ENCODE peak calls at places on chromosomes 3 and 15, in six cellular contexts. One of them, this sample, is unnamed.

GRCh38 chr3:30585654-30586053 is 20.7 kb upstream of the TGFBR2 start:
- DNase-seq in MCF 10A: no peak
- DNase-seq in GM10248: no peak
- DNase-seq in natural killer cell: no peak
- DNase-seq in A673: no peak
- DNase-seq in Calu3: no peak
- DNase-seq in this sample: no peak

GRCh38 chr3:46086083-46086437 is 58.8 kb upstream of the XCR1 start:
- DNase-seq in Calu3: no peak
- DNase-seq in MCF 10A: no peak
- DNase-seq in natural killer cell: no peak
- DNase-seq in A673: no peak
- DNase-seq in GM10248: no peak
- DNase-seq in this sample: peak

GRCh38 chr15:89785771-89786135 is 9.6 kb downstream of the MESP2 start:
- DNase-seq in MCF 10A: no peak
- DNase-seq in Calu3: no peak
- DNase-seq in A673: no peak
- DNase-seq in natural killer cell: no peak
- DNase-seq in GM10248: no peak
- DNase-seq in this sample: no peak

GRCh38 chr3:73419179-73419803 is 205.4 kb downstream of the PDZRN3 start:
- DNase-seq in natural killer cell: no peak
- DNase-seq in GM10248: no peak
- DNase-seq in A673: no peak
- DNase-seq in MCF 10A: no peak
- DNase-seq in Calu3: no peak
- DNase-seq in this sample: no peak

GRCh38 chr3:176650478-176650877 is 546.8 kb downstream of the TBL1XR1 start:
- DNase-seq in MCF 10A: peak
- DNase-seq in Calu3: no peak
- DNase-seq in GM10248: no peak
- DNase-seq in natural killer cell: no peak
- DNase-seq in A673: no peak
- DNase-seq in this sample: no peak

GRCh38 chr15:28086175-28086703 is 12.9 kb downstream of the OCA2 start:
- DNase-seq in Calu3: peak
- DNase-seq in natural killer cell: peak
- DNase-seq in MCF 10A: peak
- DNase-seq in GM10248: peak
- DNase-seq in A673: peak
- DNase-seq in this sample: no peak

GRCh38 chr15:58392611-58393161 is 39.1 kb upstream of the LIPC start:
- DNase-seq in natural killer cell: no peak
- DNase-seq in GM10248: no peak
- DNase-seq in MCF 10A: no peak
- DNase-seq in A673: no peak
- DNase-seq in Calu3: peak
- DNase-seq in this sample: no peak

GRCh38 chr3:187943677-187944390 is 198.6 kb upstream of the BCL6 start:
- DNase-seq in GM10248: no peak
- DNase-seq in A673: no peak
- DNase-seq in natural killer cell: no peak
- DNase-seq in Calu3: no peak
- DNase-seq in MCF 10A: peak
- DNase-seq in this sample: no peak

GRCh38 chr3:8755564-8756237 is 13.7 kb downstream of the OXTR start:
- DNase-seq in A673: peak
- DNase-seq in Calu3: no peak
- DNase-seq in GM10248: no peak
- DNase-seq in natural killer cell: no peak
- DNase-seq in MCF 10A: peak
- DNase-seq in this sample: no peak
- TF ChIP-seq CTCF in A673: peak
- TF ChIP-seq CTCF in Calu3: peak
- TF ChIP-seq CTCF in GM10248: no peak
- TF ChIP-seq CTCF in natural killer cell: no peak
- TF ChIP-seq CTCF in MCF 10A: no peak
- TF ChIP-seq CTCF in this sample: peak

DNA sequence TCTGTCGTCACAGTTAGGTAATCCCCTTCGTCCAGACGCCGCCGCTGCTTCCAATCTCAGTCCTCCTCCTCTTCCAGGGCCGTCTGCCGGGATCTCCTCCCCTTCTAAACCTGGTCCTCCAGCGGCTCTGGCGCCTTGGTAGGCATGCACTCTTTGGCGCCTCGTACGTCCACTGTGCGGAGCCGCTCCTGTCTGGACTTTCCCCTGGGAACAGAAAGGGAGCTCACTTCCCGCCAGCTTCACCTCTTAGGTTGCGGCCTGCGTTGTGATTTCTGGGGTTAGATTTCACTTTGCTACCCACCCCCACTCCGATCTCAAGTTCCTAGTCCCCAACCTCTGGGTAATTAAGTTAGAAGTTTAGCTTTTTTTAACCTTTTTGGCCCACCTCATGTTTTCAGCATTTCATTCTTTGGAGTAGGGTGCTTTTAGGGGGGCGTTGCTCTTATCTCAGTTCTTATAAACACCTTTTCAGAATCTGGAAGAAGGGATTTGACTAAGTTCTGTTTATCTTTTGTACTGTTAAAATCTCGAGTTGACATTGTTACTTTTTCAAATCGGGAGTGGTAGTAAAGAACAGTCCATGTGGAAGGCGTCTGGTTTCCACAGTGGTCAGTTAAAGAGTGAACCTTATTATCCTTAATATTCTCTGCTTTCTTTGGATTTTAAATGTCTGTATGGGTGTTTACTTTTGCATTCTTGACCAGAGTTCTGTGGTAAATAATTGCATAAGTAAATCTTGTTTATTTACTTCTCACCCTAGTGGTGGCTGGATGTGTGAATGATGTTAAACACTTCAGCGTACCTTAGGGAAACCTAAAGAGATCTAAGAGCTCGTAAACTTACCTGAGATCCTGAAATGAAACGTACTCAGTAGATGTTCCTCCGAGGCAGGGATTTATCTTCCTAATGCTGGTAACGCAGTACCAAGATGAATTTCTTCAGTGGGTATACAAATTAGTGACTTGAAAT is 611 bp downstream of the CTDSPL2 start:
- DNase-seq in A673: peak
- DNase-seq in natural killer cell: no peak
- DNase-seq in MCF 10A: peak
- DNase-seq in GM10248: no peak
- DNase-seq in Calu3: peak
- DNase-seq in this sample: no peak
- TF ChIP-seq CTCF in A673: peak
- TF ChIP-seq CTCF in natural killer cell: no peak
- TF ChIP-seq CTCF in MCF 10A: no peak
- TF ChIP-seq CTCF in GM10248: no peak
- TF ChIP-seq CTCF in Calu3: no peak
- TF ChIP-seq CTCF in this sample: peak

DNA sequence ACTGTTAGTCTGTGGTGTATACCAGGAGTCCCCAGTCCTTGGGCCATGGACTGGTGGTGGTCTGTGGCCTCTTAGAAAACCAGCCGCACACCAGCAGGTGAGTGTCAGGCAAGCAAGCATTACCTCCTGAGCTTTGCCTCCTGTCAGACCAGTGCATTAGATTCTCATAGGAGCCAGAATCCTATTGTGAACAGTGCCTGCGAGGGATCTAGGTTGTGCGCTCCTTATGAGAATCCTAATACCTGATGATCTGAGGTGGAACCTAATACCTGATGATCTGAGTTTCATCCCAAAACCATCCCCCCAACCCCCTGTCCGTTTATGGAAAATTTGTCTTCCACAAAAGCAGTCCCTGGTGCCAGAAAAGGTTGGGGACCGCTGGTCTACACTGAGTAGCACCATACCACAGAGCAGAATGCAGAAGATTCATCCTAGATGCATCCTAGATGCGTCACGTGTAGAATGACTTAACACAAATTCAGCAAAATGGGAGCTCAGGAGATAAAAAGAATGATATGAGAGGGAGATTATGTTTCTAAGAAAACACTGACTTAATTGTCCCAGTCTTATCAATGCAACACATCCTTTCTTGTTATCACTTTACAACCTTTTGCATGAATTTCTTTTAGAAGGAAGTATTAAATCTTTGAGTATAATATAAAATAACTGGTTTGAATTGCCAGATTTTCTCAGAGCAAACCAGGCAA is 28.5 kb downstream of the SELENOT start:
- DNase-seq in GM10248: no peak
- DNase-seq in A673: no peak
- DNase-seq in Calu3: no peak
- DNase-seq in MCF 10A: no peak
- DNase-seq in natural killer cell: no peak
- DNase-seq in this sample: no peak
- TF ChIP-seq CTCF in GM10248: no peak
- TF ChIP-seq CTCF in A673: no peak
- TF ChIP-seq CTCF in Calu3: no peak
- TF ChIP-seq CTCF in MCF 10A: no peak
- TF ChIP-seq CTCF in natural killer cell: no peak
- TF ChIP-seq CTCF in this sample: no peak

GRCh38 chr3:111864821-111865656 is 6.0 kb downstream of the PHLDB2 start:
- DNase-seq in GM10248: no peak
- DNase-seq in natural killer cell: no peak
- DNase-seq in A673: peak
- DNase-seq in MCF 10A: no peak
- DNase-seq in Calu3: peak
- DNase-seq in this sample: no peak
- TF ChIP-seq CTCF in GM10248: no peak
- TF ChIP-seq CTCF in natural killer cell: no peak
- TF ChIP-seq CTCF in A673: peak
- TF ChIP-seq CTCF in MCF 10A: peak
- TF ChIP-seq CTCF in Calu3: no peak
- TF ChIP-seq CTCF in this sample: peak

GRCh38 chr3:100057716-100058575 is 56.4 kb downstream of the FILIP1L start:
- DNase-seq in Calu3: no peak
- DNase-seq in MCF 10A: no peak
- DNase-seq in GM10248: no peak
- DNase-seq in A673: no peak
- DNase-seq in natural killer cell: no peak
- DNase-seq in this sample: no peak
- TF ChIP-seq CTCF in Calu3: no peak
- TF ChIP-seq CTCF in MCF 10A: no peak
- TF ChIP-seq CTCF in GM10248: no peak
- TF ChIP-seq CTCF in A673: no peak
- TF ChIP-seq CTCF in natural killer cell: no peak
- TF ChIP-seq CTCF in this sample: no peak

This sample was measured in type B pancreatic cell.